ENCODE peak calls at places on chromosomes 11 and 22, in five cellular contexts. Q is activated T-cell treated with anti-CD3 and anti-CD28 coated beads for 1 hour, C is tibial artery, N is astrocyte of the spinal cord, B is H7. K is an unnamed sample.

GRCh38 chr11:76664578-76665061 is 5.9 kb downstream of the LRRC32 start:
- DNase-seq in C (peak; percentile 66), Q (no peak), N (no peak), B (no peak), K (no peak)

GRCh38 chr22:27409299-27409698 is 392.3 kb downstream of the MN1 start:
- DNase-seq in N (no peak), Q (no peak), B (no peak), C (no peak), K (no peak)

GRCh38 chr11:2466069-2466801 is 21.4 kb downstream of the KCNQ1 start:
- DNase-seq in N (no peak), C (peak; percentile 52), Q (no peak), B (peak; percentile 41), K (no peak)

GRCh38 chr11:57786436-57786835 is 24.8 kb downstream of the CTNND1 start:
- DNase-seq in Q (no peak), N (peak; percentile 22), B (no peak), C (no peak), K (no peak)

GRCh38 chr11:119254239-119254638 is 48.1 kb downstream of the CBL start:
- DNase-seq in B (no peak), C (no peak), Q (no peak), N (no peak), K (no peak)

GRCh38 chr11:132520199-132520598 is 1012.1 kb downstream of the OPCML start:
- DNase-seq in Q (no peak), C (no peak), B (no peak), N (no peak), K (no peak)

GRCh38 chr22:40189979-40190378 is 12.3 kb downstream of the TNRC6B start:
- DNase-seq in Q (no peak), C (no peak), B (no peak), N (no peak), K (no peak)

GRCh38 chr11:130042093-130042591 is 27.6 kb upstream of the APLP2 start:
- DNase-seq in Q (no peak), N (peak; percentile 88), B (no peak), C (no peak), K (no peak)

GRCh38 chr22:49177666-49178065 is 650.0 kb downstream of the BRD1 start:
- DNase-seq in N (no peak), C (no peak), Q (no peak), B (no peak), K (no peak)

GRCh38 chr11:13772223-13773046 is 104.0 kb downstream of the FAR1 start:
- DNase-seq in N (peak; percentile 70), B (no peak), Q (no peak), C (no peak), K (peak; percentile 42)

GRCh38 chr11:9092085-9092484 is 686 bp upstream of the SCUBE2 start:
- DNase-seq in B (peak; percentile 43), C (no peak), N (no peak), Q (no peak), K (no peak)

GRCh38 chr11:116791002-116791812 is 472 bp downstream of the APOA5 start:
- DNase-seq in C (peak; percentile 84), B (peak; percentile 95), Q (peak; percentile 68), N (peak; percentile 55), K (peak; percentile 71)

GRCh38 chr11:90947930-90948329 is 725.1 kb upstream of the CHORDC1 start:
- DNase-seq in N (no peak), B (no peak), C (no peak), Q (no peak), K (no peak)

K was measured in effector CD4-positive, alpha-beta T cell.